ENCODE peak calls at places on chromosomes 3 and 15, in five cellular contexts. H is lower lobe of right lung, D is PC-9, A is heart right ventricle, Y is thoracic aorta. N is an unnamed sample.

GRCh38 chr3:11186771-11187170 is 32.5 kb downstream of the HRH1 start:
- DNase-seq in H (no peak), D (no peak), A (no peak), Y (no peak), N (no peak)

GRCh38 chr3:18758047-18758704 is 333.0 kb upstream of the SATB1 start:
- DNase-seq in H (no peak), D (peak), A (no peak), Y (no peak), N (no peak)

GRCh38 chr15:57726411-57726810 is 19.9 kb downstream of the POLR2M start:
- DNase-seq in H (no peak), D (no peak), A (no peak), Y (no peak), N (no peak)

GRCh38 chr3:195254454-195255175 is 16.3 kb downstream of the XXYLT1 start:
- DNase-seq in H (no peak), D (no peak), A (no peak), Y (no peak), N (no peak)

GRCh38 chr3:157354254-157354653 is 82.4 kb upstream of the PTX3 start:
- DNase-seq in H (no peak), D (no peak), A (no peak), Y (no peak), N (no peak)

GRCh38 chr3:127652246-127652995 is 20.3 kb upstream of the ABTB1 start:
- DNase-seq in H (peak), D (peak), A (no peak), Y (no peak), N (peak)

GRCh38 chr3:116770815-116771450 is 61.4 kb downstream of the TUSC7 start:
- DNase-seq in H (no peak), D (peak), A (peak), Y (peak), N (no peak)

GRCh38 chr3:43872901-43873300 is 182.2 kb downstream of the ABHD5 start:
- DNase-seq in H (no peak), D (peak), A (no peak), Y (no peak), N (peak)

GRCh38 chr3:42960282-42960681 is 18.8 kb upstream of the GASK1A start:
- DNase-seq in H (no peak), D (no peak), A (no peak), Y (no peak), N (no peak)

GRCh38 chr3:64055076-64055475 is 31.8 kb upstream of the PSMD6 start:
- DNase-seq in H (no peak), D (no peak), A (no peak), Y (no peak), N (no peak)

GRCh38 chr3:152524198-152525140 is 255.7 kb downstream of the MBNL1 start:
- DNase-seq in H (no peak), D (peak), A (no peak), Y (no peak), N (no peak)

GRCh38 chr15:99163271-99164062 is 58.6 kb downstream of the SYNM start:
- DNase-seq in H (no peak), D (no peak), A (no peak), Y (no peak), N (no peak)

GRCh38 chr3:49806838-49807237 is 3.8 kb downstream of the INKA1 start:
- DNase-seq in H (no peak), D (no peak), A (no peak), Y (no peak), N (no peak)

GRCh38 chr3:107432646-107433045 is 55.4 kb downstream of the CCDC54 start:
- DNase-seq in H (no peak), D (no peak), A (no peak), Y (no peak), N (no peak)

GRCh38 chr3:146326875-146327543 is 76.1 kb upstream of the PLSCR4 start:
- DNase-seq in H (no peak), D (no peak), A (no peak), Y (no peak), N (no peak)

GRCh38 chr3:115835946-115836345 is 212.6 kb downstream of the GAP43 start:
- DNase-seq in H (no peak), D (no peak), A (no peak), Y (no peak), N (no peak)

GRCh38 chr15:40846846-40847224 is 3.0 kb downstream of the SPINT1 start:
- DNase-seq in H (no peak), D (no peak), A (no peak), Y (no peak), N (no peak)

GRCh38 chr3:52529376-52530333 is 4.0 kb downstream of the NT5DC2 start:
- DNase-seq in H (no peak), D (no peak), A (no peak), Y (no peak), N (no peak)

GRCh38 chr3:14561051-14561634 is 21.0 kb upstream of the GRIP2 start:
- DNase-seq in H (no peak), D (no peak), A (no peak), Y (no peak), N (no peak)

GRCh38 chr15:89114974-89115373 is 26.7 kb downstream of the ABHD2 start:
- DNase-seq in H (no peak), D (no peak), A (no peak), Y (no peak), N (no peak)

DNA sequence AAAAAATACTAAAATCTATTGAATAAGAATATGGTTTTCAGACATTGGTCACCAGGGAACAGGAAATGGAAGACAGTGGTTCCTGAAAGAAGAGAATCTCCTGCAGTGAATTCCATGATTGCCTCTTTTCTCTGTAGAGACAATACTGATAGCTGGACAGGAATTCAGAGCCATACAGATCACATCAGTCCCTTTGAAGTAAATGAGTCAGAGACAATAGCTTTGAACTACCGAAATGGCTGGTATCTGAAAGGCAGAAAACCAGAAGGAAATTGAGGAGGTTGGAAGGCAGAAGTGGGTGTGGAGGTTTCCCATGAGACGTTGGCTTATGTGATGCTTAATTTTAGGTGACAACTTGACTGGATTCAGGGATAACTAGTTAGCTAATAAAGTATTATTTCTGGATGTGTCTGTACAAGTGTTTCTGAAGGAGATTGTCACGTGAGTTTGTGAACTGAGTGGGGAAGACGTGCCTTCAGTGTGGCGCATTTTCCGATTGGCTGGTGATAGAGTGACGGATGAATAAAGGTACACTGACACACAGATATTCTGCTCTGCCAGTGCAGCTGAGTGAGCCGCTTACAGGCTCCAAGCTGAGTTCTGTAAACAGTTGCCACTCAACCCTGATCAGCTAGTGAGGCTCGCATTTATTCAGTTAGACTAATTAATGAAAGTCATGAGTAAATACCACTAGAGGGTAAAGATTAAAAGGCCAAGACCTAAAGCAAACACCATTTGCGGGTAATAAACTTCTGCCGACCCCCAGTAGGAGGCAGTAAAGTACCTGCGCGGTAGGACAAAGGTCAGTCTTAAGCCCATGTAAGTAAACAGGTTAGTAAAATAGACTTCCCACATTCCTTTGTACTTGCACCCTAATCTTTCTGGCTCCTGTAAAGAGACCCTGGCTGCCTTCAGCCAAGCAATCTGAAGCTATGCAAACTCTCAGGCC is 1298.6 kb downstream of the SI start:
- DNase-seq in H (no peak), D (no peak), A (no peak), Y (no peak), N (no peak)
- TF ChIP-seq CTCF in H (no peak), D (peak), A (no peak), Y (no peak), N (no peak)

GRCh38 chr3:38088679-38089078 is 48.2 kb downstream of the ACAA1 start:
- DNase-seq in H (no peak), D (no peak), A (no peak), Y (no peak), N (no peak)
- H3K27ac ChIP-seq in H (no peak), D (no peak), A (no peak), Y (no peak), N (no peak)

DNA sequence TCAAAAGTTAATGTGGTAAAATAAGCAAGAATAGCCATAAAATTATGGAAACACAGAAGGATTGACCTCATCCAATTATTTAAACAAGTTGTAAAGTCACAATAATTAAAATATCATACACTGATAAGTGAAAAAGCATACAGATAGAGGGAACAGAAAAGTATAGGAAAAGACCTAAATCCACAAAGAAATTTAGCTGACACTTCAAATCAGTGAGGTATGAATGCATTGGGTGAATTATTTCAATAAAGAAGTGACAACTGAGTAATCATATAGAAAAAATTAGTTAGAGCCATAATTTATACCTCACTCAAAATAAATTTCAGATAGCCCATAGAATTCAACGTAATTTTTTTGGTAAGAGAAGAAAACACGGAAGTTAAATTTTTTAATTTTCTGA is 25.1 kb downstream of the TFDP2 start:
- DNase-seq in H (no peak), D (no peak), A (no peak), Y (no peak), N (no peak)
- TF ChIP-seq CTCF in H (no peak), D (no peak), A (no peak), Y (no peak), N (no peak)

GRCh38 chr3:126554560-126555525 is 3.9 kb downstream of the C3orf22 start:
- DNase-seq in H (peak), D (no peak), A (no peak), Y (no peak), N (peak)

GRCh38 chr3:126557761-126558160 is 971 bp downstream of the C3orf22 start:
- DNase-seq in H (no peak), D (no peak), A (no peak), Y (no peak), N (no peak)

GRCh38 chr3:126557415-126557745 is 1.4 kb downstream of the C3orf22 start:
- DNase-seq in H (peak), D (no peak), A (no peak), Y (no peak), N (no peak)

GRCh38 chr3:126556637-126557414 is 1.9 kb downstream of the C3orf22 start:
- DNase-seq in H (peak), D (no peak), A (no peak), Y (no peak), N (no peak)

DNA sequence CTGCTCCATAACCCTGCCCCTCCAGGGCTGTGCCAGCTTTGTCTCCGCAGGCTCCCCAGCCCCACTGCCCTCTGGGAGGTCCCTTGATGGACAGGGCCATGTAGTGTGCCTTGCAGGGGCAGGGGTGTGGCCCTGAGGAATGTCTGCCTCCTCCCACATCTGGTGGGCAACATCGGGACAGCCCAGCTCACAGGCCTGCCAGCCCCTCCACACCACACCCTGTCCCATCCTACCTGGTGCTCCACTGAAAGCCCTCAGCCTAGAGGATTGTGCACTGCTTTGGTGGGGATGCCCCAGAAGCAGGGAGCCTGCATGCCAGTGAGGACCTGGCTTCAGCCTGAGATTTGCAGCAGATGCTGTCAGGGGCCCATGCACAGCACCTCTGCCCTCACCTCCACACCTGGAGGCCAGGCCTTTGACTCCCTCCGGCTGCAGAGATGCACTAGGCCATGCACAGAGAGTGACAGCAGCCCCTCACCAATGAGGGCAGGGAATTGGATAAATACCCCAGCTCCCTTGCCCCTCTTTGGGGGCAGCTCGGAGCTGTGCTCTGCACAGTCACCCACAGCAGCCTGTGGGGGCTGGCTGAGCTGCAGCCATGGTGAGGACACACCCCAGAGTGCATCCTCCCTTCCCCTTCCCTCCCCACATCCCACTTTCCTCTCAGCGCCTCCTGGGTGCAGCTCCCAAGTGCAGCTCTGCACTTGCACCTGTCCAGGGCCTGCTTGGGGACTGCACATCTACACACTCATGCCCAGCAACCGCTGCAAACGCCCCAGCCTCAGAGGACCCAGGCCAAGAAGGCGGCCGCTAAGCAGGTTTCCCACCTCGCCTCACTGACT is 2.7 kb downstream of the C3orf22 start:
- DNase-seq in H (peak), D (no peak), A (no peak), Y (no peak), N (peak)
- H3K27ac ChIP-seq in H (no peak), D (no peak), A (no peak), Y (no peak), N (no peak)

GRCh38 chr3:78988324-78988723 is 779.5 kb downstream of the ROBO1 start:
- DNase-seq in H (no peak), D (no peak), A (no peak), Y (no peak), N (no peak)
- TF ChIP-seq CTCF in H (peak), D (peak), A (no peak), Y (no peak), N (no peak)

DNA sequence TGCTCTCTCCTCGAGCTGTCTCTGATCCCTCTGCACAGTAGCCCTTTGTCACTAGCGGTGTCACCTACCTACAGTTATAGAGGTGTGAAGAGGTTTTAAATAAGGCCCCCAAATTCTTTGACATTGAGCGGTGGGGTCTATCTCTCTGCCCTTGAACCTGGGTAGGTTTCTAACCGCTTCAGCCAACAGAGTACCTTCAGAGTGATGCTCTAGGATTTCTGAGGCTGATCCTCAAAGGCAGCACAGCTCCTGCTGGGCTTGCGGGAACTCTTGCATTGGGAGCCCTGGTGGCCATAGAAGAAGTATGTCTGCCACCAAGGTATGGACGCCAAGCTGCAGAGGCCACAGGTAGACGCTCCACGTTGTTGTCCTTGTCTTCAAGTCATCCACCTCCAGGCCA is 35.7 kb downstream of the ADAMTS17 start:
- DNase-seq in H (no peak), D (no peak), A (no peak), Y (no peak), N (no peak)
- H3K27ac ChIP-seq in H (no peak), D (no peak), A (no peak), Y (no peak), N (no peak)

DNA sequence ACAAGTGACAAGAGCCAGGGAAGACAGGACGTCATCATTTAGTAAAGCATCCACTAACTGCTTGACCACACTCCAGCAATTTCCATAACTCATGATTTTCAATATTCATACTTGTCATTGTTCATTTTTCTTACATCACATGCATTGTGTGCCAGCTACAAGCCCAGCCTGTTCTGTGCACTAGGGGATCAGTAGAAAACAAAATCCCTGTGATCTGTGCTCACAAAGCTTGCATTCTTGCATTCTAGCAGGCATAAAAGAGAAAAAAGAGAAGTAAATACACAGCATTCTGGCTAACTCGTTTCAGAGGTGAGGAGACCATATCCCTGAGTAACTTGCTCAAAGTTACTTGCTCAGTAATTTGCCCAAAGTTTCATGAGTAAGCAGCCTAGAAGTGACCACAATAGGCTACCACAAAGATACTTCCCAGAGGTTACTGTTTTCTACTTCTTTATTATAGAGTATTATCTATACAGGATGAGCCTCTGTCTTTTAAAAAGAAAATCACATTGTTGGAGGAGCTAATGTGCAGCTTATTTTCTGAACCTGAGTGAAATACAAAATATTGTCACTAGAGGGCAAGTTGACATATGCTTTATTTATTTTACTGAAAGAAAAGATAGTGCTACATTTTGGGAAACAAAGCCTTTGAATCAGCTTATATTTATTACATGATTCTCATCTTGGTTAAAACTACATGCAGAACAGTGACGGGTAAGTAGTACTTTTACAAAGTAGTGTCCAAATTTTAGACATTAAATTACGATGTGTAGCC is 701.4 kb upstream of the LMCD1 start:
- DNase-seq in H (no peak), D (no peak), A (no peak), Y (no peak), N (no peak)
- TF ChIP-seq CTCF in H (peak), D (peak), A (peak), Y (no peak), N (no peak)

GRCh38 chr3:29644956-29645661 is 364.2 kb downstream of the RBMS3 start:
- DNase-seq in H (no peak), D (no peak), A (no peak), Y (no peak), N (no peak)

GRCh38 chr3:29646042-29646441 is 365.2 kb downstream of the RBMS3 start:
- DNase-seq in H (no peak), D (no peak), A (no peak), Y (no peak), N (no peak)

GRCh38 chr3:29642393-29643033 is 361.6 kb downstream of the RBMS3 start:
- DNase-seq in H (no peak), D (no peak), A (no peak), Y (no peak), N (no peak)

GRCh38 chr3:29644261-29644660 is 363.4 kb downstream of the RBMS3 start:
- DNase-seq in H (no peak), D (no peak), A (no peak), Y (no peak), N (no peak)

GRCh38 chr3:29643034-29643425 is 362.2 kb downstream of the RBMS3 start:
- DNase-seq in H (no peak), D (no peak), A (no peak), Y (no peak), N (no peak)
- H3K27ac ChIP-seq in H (no peak), D (no peak), A (peak), Y (peak), N (peak)